ENCODE peak calls at places on chromosomes 2 and 18, in nine cellular contexts. Z is body of pancreas, I is cardiac muscle cell, S is fibroblast of mammary gland, E is mammary epithelial cell, N is astrocyte of the cerebellum, V is Peyer's patch, Q is A549, B is GM23338. M is an unnamed sample.

GRCh38 chr2:20523053-20523452 is 76.2 kb downstream of the RHOB start:
- DNase-seq in I (no peak), E (no peak), S (no peak), B (no peak), Z (no peak), N (no peak), V (no peak), Q (no peak), M (no peak)

GRCh38 chr2:181848356-181848876 is 43.1 kb upstream of the ITPRID2 start:
- DNase-seq in V (no peak), S (peak; percentile 26), Q (no peak), I (no peak), N (no peak), Z (no peak), E (no peak), B (peak; percentile 29), M (no peak)

GRCh38 chr2:175012516-175012915 is 7.3 kb upstream of the CHN1 start:
- DNase-seq in V (no peak), S (no peak), Q (no peak), B (no peak), Z (no peak), N (no peak), E (peak; percentile 6), I (no peak), M (no peak)

GRCh38 chr2:50551018-50551726 is 480.8 kb downstream of the NRXN1 start:
- DNase-seq in Z (no peak), V (no peak), B (no peak), I (no peak), N (no peak), Q (no peak), E (no peak), S (no peak), M (no peak)

GRCh38 chr18:57801379-57802165 is 1.5 kb downstream of the ATP8B1 start:
- DNase-seq in N (no peak), Z (peak; percentile 43), Q (no peak), E (no peak), B (peak; percentile 45), V (no peak), I (no peak), S (no peak), M (no peak)

GRCh38 chr2:104933518-104933917 is 79.6 kb downstream of the POU3F3 start:
- DNase-seq in B (no peak), E (no peak), N (no peak), I (no peak), V (no peak), Z (no peak), S (no peak), Q (no peak), M (no peak)

GRCh38 chr2:100988630-100989417 is 13.3 kb upstream of the RPL31 start:
- DNase-seq in E (no peak), I (no peak), Z (no peak), V (no peak), S (peak; percentile 77), Q (no peak), N (no peak), B (no peak), M (no peak)

GRCh38 chr2:27798476-27798875 is 27.0 kb downstream of the MRPL33 start:
- DNase-seq in Z (no peak), N (no peak), V (no peak), Q (no peak), E (no peak), S (no peak), I (no peak), B (no peak), M (no peak)

GRCh38 chr18:35662293-35663062 is 80.9 kb downstream of the GALNT1 start:
- DNase-seq in Q (no peak), S (no peak), N (no peak), V (no peak), I (no peak), Z (no peak), B (no peak), E (no peak), M (no peak)

GRCh38 chr2:72770879-72771461 is 54.9 kb downstream of the EXOC6B start:
- DNase-seq in S (peak; percentile 76), N (peak; percentile 71), I (peak; percentile 83), E (peak; percentile 60), Q (peak; percentile 82), V (peak; percentile 49), Z (peak; percentile 81), B (peak; percentile 89), M (no peak)

GRCh38 chr2:158034198-158034831 is 67.4 kb upstream of the UPP2 start:
- DNase-seq in B (peak; percentile 88), Q (peak; percentile 75), S (peak; percentile 69), N (peak; percentile 42), E (peak; percentile 43), I (peak; percentile 69), V (no peak), Z (peak; percentile 79), M (peak; percentile 47)

GRCh38 chr2:23436346-23437099 is 51.5 kb downstream of the KLHL29 start:
- DNase-seq in Z (no peak), S (peak; percentile 45), N (no peak), I (no peak), E (peak; percentile 68), B (peak; percentile 54), Q (no peak), V (no peak), M (no peak)

GRCh38 chr2:179139506-179139905 is 89.6 kb upstream of the CCDC141 start:
- DNase-seq in E (peak; percentile 12), I (no peak), Z (no peak), V (no peak), S (peak; percentile 20), N (no peak), B (no peak), Q (no peak), M (no peak)

GRCh38 chr2:232882085-232882484 is 12.0 kb downstream of the SNORC start:
- DNase-seq in V (no peak), I (no peak), Q (no peak), B (no peak), E (no peak), Z (no peak), N (no peak), S (no peak), M (no peak)

GRCh38 chr2:232884001-232884421 is 13.9 kb downstream of the SNORC start:
- DNase-seq in N (no peak), I (no peak), Z (no peak), V (no peak), Q (no peak), E (no peak), S (no peak), B (no peak), M (no peak)

GRCh38 chr2:232882505-232883115 is 12.5 kb downstream of the SNORC start:
- DNase-seq in I (no peak), N (no peak), V (no peak), B (no peak), E (no peak), Q (no peak), Z (no peak), S (no peak), M (no peak)

GRCh38 chr2:232884549-232885263 is 14.6 kb downstream of the SNORC start:
- DNase-seq in E (no peak), Q (no peak), Z (no peak), S (no peak), N (no peak), I (no peak), B (no peak), V (no peak), M (no peak)

GRCh38 chr2:232883116-232883721 is 13.2 kb downstream of the SNORC start:
- DNase-seq in Z (no peak), B (no peak), S (no peak), V (no peak), Q (no peak), I (no peak), E (no peak), N (no peak), M (no peak)
- H3K4me3 ChIP-seq in Z (no peak overlapping the region), B (no peak overlapping the region), S (no peak overlapping the region), V (no peak overlapping the region), Q (no peak overlapping the region), I (no peak overlapping the region), E (no peak overlapping the region), N (no peak overlapping the region), M (no peak overlapping the region)

DNA sequence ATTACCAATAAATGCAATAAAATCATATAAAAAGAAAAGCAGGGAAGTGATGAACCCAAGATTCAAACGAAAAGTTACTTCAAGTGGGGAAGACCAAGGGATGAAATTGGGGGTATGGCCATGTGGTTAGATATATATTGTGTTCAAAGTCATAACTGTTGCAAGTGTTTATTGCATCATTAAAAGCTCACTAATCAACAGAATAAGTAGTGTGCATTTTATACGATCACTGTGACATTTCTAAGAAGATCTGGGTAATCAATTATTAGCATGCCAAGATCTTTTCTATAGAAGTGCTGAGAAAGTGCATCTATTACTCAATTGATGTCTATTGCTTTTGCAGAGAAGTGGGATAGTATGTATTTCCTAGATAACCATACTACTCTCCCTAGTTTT is 52.9 kb downstream of the VSNL1 start:
- DNase-seq in Q (no peak), E (no peak), B (no peak), I (no peak), Z (no peak), V (no peak), S (no peak), N (no peak), M (no peak)
- TF ChIP-seq CTCF in Q (no peak), E (no peak), B (no peak), I (no peak), Z (no peak), V (no peak), S (no peak), N (no peak), M (no peak)

DNA sequence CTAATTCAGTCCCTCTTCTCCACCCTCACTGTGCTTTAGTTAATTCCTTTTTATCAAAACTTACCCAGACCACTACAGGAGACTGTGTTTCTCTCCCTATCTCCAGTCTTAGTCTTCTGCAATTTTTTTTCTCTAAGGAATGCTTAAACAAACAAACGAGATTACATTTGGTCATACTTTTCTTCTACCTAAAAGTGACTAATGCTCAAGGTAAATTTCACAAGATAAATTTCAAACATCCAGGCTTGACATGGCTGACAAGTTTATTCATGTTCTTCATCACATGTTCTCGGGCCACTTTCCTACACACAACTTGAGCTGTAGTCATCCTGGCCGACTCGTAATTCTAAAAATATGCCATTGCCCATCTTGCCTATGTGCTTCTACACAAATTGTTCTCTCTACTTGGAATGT is 23.2 kb upstream of the ACSL3 start:
- DNase-seq in Q (peak; percentile 72), B (no peak), N (no peak), E (peak; percentile 98), V (no peak), S (no peak), Z (no peak), I (no peak), M (peak; percentile 65)
- H3K4me3 ChIP-seq in Q (no peak overlapping the region), B (no peak overlapping the region), N (no peak overlapping the region), E (peak overlapping the region; percentile 13), V (no peak overlapping the region), S (no peak overlapping the region), Z (no peak overlapping the region), I (no peak overlapping the region), M (no peak overlapping the region)

GRCh38 chr2:41170589-41170988 is 718.7 kb upstream of the SLC8A1 start:
- DNase-seq in S (no peak), N (no peak), B (no peak), Q (no peak), I (no peak), V (no peak), E (no peak), Z (no peak), M (no peak)

GRCh38 chr2:41167014-41167413 is 715.1 kb upstream of the SLC8A1 start:
- DNase-seq in I (no peak), S (no peak), E (no peak), B (peak; percentile 35), V (no peak), Z (no peak), N (no peak), Q (no peak), M (no peak)

DNA sequence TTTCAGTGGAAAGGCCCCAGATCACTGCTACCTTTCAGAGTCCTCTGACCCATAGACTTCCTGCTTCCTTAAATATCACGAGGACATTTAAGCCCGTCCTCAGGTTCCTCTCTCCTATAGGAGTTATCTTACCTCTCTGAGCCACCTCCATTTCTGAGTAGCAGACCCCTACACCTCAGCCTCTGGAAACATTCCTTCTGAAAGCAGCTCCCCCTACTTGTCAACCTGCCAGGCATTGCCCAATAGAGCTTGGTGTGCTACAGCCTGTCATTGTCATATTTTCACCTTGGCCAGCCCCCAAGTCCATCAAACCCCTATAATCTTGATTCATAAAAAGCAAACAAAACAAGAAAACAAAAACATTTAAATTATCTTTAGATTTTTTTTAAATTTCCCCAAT is 717.9 kb upstream of the SLC8A1 start:
- DNase-seq in E (no peak), V (no peak), S (no peak), B (peak; percentile 40), Q (no peak), I (no peak), Z (peak; percentile 1), N (no peak), M (no peak)
- TF ChIP-seq CTCF in E (no peak), V (no peak), S (no peak), B (peak; percentile 54), Q (no peak), I (no peak), Z (no peak), N (no peak), M (no peak)